ENCODE peak calls at places on chromosomes 1 and 21, in four cellular contexts. K is neuronal stem cell, D is IMR-90, E is H1. T is an unnamed sample.

GRCh38 chr1:119159096-119159495 is 18.6 kb upstream of the WARS2 start:
- DNase-seq in K (no peak), D (peak), E (no peak), T (peak)

GRCh38 chr21:38567577-38568360 is 69.5 kb upstream of the ERG start:
- DNase-seq in K (peak), D (peak), E (peak), T (peak)

GRCh38 chr1:152917794-152918193 is 9.4 kb downstream of the IVL start:
- DNase-seq in K (no peak), D (peak), E (no peak), T (no peak)

GRCh38 chr1:16266411-16267118 is 29.6 kb upstream of the CPLANE2 start:
- DNase-seq in K (no peak), D (peak), E (no peak), T (peak)

GRCh38 chr1:77188770-77189169 is 30.5 kb downstream of the PIGK start:
- DNase-seq in K (no peak), D (no peak), E (no peak), T (no peak)

GRCh38 chr1:42392923-42393848 is 12.6 kb downstream of the RIMKLA start:
- DNase-seq in K (no peak), D (no peak), E (no peak), T (no peak)

GRCh38 chr1:17021896-17022295 is 10.2 kb upstream of the ATP13A2 start:
- DNase-seq in K (no peak), D (no peak), E (no peak), T (no peak)

GRCh38 chr1:4174291-4175200 is 274.5 kb upstream of the C1orf174 start:
- DNase-seq in K (no peak), D (no peak), E (no peak), T (no peak)

GRCh38 chr1:199002670-199003069 is 363.8 kb downstream of the PTPRC start:
- DNase-seq in K (no peak), D (no peak), E (no peak), T (no peak)

GRCh38 chr1:204301171-204301957 is 58.4 kb downstream of the PLEKHA6 start:
- DNase-seq in K (no peak), D (no peak), E (no peak), T (no peak)

GRCh38 chr1:198174297-198174696 is 17.5 kb downstream of the NEK7 start:
- DNase-seq in K (no peak), D (peak), E (no peak), T (peak)

GRCh38 chr21:33640697-33641338 is 723 bp downstream of the CRYZL1 start:
- DNase-seq in K (no peak), D (peak), E (no peak), T (peak)

GRCh38 chr1:199083680-199084079 is 444.8 kb downstream of the PTPRC start:
- DNase-seq in K (no peak), D (peak), E (no peak), T (peak)

GRCh38 chr1:39116868-39117728 is 87.4 kb upstream of the MACF1 start:
- DNase-seq in K (no peak), D (no peak), E (no peak), T (peak)

GRCh38 chr1:19657511-19657910 is 7.2 kb upstream of the HTR6 start:
- DNase-seq in K (no peak), D (no peak), E (no peak), T (no peak)

GRCh38 chr1:89941110-89941770 is 53.7 kb upstream of the ZNF326 start:
- DNase-seq in K (no peak), D (no peak), E (no peak), T (no peak)

GRCh38 chr21:15063081-15063820 is 1.5 kb downstream of the NRIP1 start:
- DNase-seq in K (no peak), D (peak), E (no peak), T (peak)

GRCh38 chr1:156898971-156899657 is 5.6 kb downstream of the PEAR1 start:
- DNase-seq in K (no peak), D (no peak), E (no peak), T (no peak)

GRCh38 chr1:203480084-203480483 is 4.5 kb downstream of the PRELP start:
- DNase-seq in K (no peak), D (peak), E (no peak), T (peak)

GRCh38 chr1:22976461-22977243 is 4.0 kb upstream of the LACTBL1 start:
- DNase-seq in K (peak), D (peak), E (peak), T (peak)

GRCh38 chr1:171188388-171189266 is 3.5 kb downstream of the FMO2 start:
- DNase-seq in K (peak), D (peak), E (no peak), T (peak)

GRCh38 chr1:94276900-94277581 is 39.7 kb upstream of the ARHGAP29 start:
- DNase-seq in K (no peak), D (no peak), E (no peak), T (no peak)

GRCh38 chr1:17944606-17945005 is 163.0 kb upstream of the IGSF21 start:
- DNase-seq in K (no peak), D (no peak), E (no peak), T (no peak)

GRCh38 chr1:37999434-38000232 is 5.7 kb downstream of the FHL3 start:
- DNase-seq in K (no peak), D (peak), E (no peak), T (peak)

GRCh38 chr1:154552036-154552435 is 6.4 kb downstream of the UBE2Q1 start:
- DNase-seq in K (no peak), D (no peak), E (no peak), T (no peak)

GRCh38 chr1:90458023-90458422 is 259.1 kb downstream of the BARHL2 start:
- DNase-seq in K (no peak), D (no peak), E (no peak), T (no peak)

GRCh38 chr1:2876846-2877245 is 75.4 kb upstream of the TTC34 start:
- DNase-seq in K (no peak), D (no peak), E (no peak), T (no peak)

GRCh38 chr21:40668535-40669275 is 178.3 kb downstream of the DSCAM start:
- DNase-seq in K (no peak), D (no peak), E (no peak), T (no peak)

GRCh38 chr1:41672173-41672572 is 187.7 kb upstream of the EDN2 start:
- DNase-seq in K (no peak), D (peak), E (no peak), T (peak)

GRCh38 chr1:31444725-31445448 is 31.9 kb downstream of the SERINC2 start:
- DNase-seq in K (no peak), D (no peak), E (no peak), T (no peak)

GRCh38 chr1:15189692-15190321 is 36.3 kb downstream of the TMEM51 start:
- DNase-seq in K (no peak), D (no peak), E (no peak), T (peak)

GRCh38 chr1:41387667-41388091 is 26.4 kb downstream of the FOXO6 start:
- DNase-seq in K (peak), D (peak), E (no peak), T (peak)

GRCh38 chr1:43144228-43144627 is 27.9 kb downstream of the EBNA1BP2 start:
- DNase-seq in K (no peak), D (peak), E (no peak), T (peak)

GRCh38 chr1:239755513-239755912 is 336.2 kb upstream of the FMN2 start:
- DNase-seq in K (no peak), D (no peak), E (no peak), T (no peak)

GRCh38 chr1:26378879-26379251 is 6.3 kb upstream of the ZNF683 start:
- DNase-seq in K (no peak), D (no peak), E (no peak), T (no peak)

GRCh38 chr1:26373789-26374188 is 1.2 kb upstream of the ZNF683 start:
- DNase-seq in K (no peak), D (no peak), E (no peak), T (no peak)

GRCh38 chr1:26375081-26375480 is 2.5 kb upstream of the ZNF683 start:
- DNase-seq in K (no peak), D (no peak), E (no peak), T (no peak)

GRCh38 chr1:26376050-26376449 is 3.5 kb upstream of the ZNF683 start:
- DNase-seq in K (no peak), D (no peak), E (no peak), T (no peak)

DNA sequence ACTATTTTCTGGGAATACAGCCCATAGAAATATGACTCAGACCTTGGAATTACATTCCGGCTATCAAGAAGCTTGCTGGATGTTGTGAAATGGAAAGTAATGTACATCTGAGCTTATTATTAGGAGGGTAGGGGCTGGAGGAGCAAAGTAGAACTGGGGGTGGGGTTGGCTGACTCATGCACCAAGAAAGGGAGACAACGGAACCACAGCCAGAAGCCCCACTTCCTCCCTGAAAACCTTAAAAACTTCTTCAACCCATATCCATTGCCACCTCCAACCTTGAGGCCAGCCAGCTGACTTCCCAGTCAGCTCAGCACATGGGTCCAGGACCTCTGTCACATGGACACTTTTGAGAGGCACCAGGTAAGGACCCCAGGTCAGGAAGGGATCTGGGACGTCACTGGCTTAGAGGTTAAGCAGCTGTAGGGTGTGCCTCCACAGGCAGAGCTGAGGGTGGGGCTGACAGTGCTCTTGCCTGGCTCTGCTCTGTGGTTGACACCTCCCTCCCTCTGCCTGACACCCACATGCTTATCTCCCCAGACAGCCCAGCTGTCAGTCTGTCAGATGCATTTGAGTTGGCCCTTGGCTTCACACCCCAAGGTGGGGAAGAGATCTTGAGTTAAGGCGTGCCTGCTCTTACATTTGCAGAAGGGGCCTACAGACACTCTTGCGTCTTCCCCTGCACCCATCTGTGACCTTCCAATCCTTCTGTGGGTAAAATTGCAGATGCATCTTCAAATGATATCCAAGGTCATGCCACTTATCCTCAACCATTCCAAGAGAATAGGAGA is 5.7 kb upstream of the ZNF683 start:
- DNase-seq in K (no peak), D (peak), E (no peak), T (peak)
- H2AFZ ChIP-seq in K (no peak), D (peak), E (no peak), T (no peak)

GRCh38 chr1:231625975-231626534 is 535 bp upstream of the DISC1 start:
- DNase-seq in K (no peak), D (no peak), E (no peak), T (no peak)

GRCh38 chr1:231626535-231626950 is at the start of gene DISC1:
- DNase-seq in K (peak), D (peak), E (peak), T (peak)

GRCh38 chr1:231628207-231628876 is 1.8 kb downstream of the DISC1 start:
- DNase-seq in K (no peak), D (peak), E (no peak), T (peak)

GRCh38 chr1:231629132-231629531 is 2.5 kb downstream of the DISC1 start:
- DNase-seq in K (no peak), D (no peak), E (no peak), T (peak)

DNA sequence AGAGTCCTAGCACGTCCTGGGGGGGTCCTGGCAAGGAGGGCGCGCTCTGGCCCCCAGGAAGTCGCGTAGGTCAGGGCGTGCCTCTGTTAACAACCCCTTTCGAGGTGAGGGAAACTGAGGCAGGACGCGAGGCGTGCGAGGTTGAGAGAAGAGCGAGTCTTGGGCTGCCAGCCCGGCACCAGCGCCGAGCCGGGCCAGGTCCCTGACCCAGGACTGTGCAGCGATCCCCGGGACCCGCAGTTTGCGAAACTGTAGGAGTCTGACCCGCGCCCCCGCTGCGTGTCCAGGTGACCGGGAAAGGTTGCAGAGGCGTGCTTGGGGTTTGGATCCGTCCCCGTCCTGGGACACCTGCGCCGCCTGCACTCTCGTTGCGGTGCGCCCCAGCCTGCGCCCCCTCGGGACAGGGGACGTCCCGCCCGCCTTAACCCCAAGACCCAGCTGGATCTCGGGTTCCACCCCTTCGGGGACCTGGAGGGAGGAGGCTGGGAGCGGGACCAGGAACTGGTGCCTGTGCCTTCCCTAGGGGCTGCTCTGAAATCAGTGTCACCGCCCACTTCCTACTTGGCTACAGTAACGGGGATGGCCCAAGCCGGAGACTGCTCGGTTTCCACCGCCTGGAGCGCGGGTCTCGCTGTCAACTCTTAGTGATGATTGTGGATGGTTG is 493 bp downstream of the DISC1 start:
- DNase-seq in K (peak), D (peak), E (no peak), T (peak)
- H2BK5ac ChIP-seq in K (no peak), D (peak), E (no peak), T (peak)

DNA sequence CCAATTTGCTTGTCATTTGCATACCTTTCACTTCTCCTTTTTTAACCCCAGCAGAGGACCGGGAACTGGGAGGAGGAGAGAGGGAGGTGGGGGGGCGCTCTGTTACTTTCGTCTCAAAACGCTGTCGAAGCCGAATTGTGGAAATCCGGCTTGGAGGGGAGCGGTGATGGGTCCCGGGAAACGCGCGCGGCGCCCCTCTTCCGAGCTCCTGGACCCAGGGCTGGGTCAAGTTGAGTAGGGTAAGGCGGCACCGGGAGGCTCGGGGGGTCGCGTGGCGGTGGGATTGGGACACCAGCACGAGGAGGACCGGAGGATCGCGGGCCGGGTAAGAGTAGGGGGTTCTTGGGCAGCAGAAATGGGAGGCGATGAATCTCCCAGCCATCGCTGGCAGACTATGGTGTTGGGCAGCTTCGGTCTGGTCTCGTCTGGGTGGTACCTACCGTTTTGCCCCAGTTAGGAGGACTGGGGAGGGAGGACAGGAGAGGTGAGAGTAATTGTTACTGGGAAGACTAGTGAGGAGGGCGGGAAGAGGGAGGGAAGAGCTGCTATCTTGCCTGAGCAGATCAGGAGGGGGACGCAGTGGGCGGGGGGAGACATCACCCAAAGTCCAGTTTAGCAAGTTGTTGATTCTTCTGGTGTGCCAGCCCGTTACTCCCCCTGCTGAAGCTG is 1.4 kb downstream of the PROX1 start:
- DNase-seq in K (no peak), D (no peak), E (no peak), T (no peak)
- H3K4me3 ChIP-seq in K (peak), D (peak), E (peak), T (peak)

GRCh38 chr1:58738873-58739272 is 39.0 kb upstream of the MYSM1 start:
- DNase-seq in K (no peak), D (no peak), E (no peak), T (no peak)
- H2AFZ ChIP-seq in K (no peak), D (no peak), E (no peak), T (no peak)

GRCh38 chr1:232302376-232303049 is 327.4 kb downstream of the SIPA1L2 start:
- DNase-seq in K (no peak), D (no peak), E (no peak), T (no peak)
- H2BK5ac ChIP-seq in K (no peak), D (no peak), E (no peak), T (no peak)

T was measured in mesenchymal stem cell.